ENCODE peak calls at places on chromosomes 7 and 10, in eight cellular contexts. E is Peyer's patch, C is aorta, K is H1, Z is heart left ventricle, J is body of pancreas, W is BE2C, P is adrenal gland. A is an unnamed sample. For H3K36me3 and H3K4me1, the result is how much of the 10 kb centered on the place peaks cover.

GRCh38 chr7:156943091-156944041 is 6.1 kb upstream of the NOM1 start:
- DNase-seq in K (no peak), C (no peak), E (no peak), W (no peak), P (no peak), Z (no peak), J (peak), A (no peak)

GRCh38 chr7:2628137-2628482 is 3.7 kb upstream of the TTYH3 start:
- DNase-seq in Z (no peak), P (no peak), C (no peak), K (no peak), E (no peak), W (no peak), J (no peak), A (no peak)

GRCh38 chr10:101495324-101495925 is 92.6 kb downstream of the POLL start:
- DNase-seq in K (no peak), J (no peak), P (no peak), Z (no peak), W (peak), E (no peak), C (no peak), A (no peak)

GRCh38 chr10:107490389-107490788 is 325.9 kb upstream of the SORCS1 start:
- DNase-seq in E (no peak), J (no peak), K (no peak), W (no peak), C (no peak), Z (no peak), P (no peak), A (no peak)

GRCh38 chr7:115297651-115298050 is 375.8 kb downstream of the MDFIC start:
- DNase-seq in W (peak), J (no peak), K (no peak), P (no peak), E (no peak), C (peak), Z (no peak), A (no peak)

GRCh38 chr7:113321201-113321600 is 202.8 kb upstream of the SMIM30 start:
- DNase-seq in K (no peak), J (no peak), P (no peak), E (no peak), C (no peak), Z (no peak), W (no peak), A (no peak)

GRCh38 chr7:152711444-152711944 is 35.6 kb upstream of the XRCC2 start:
- DNase-seq in E (no peak), C (no peak), J (no peak), Z (no peak), W (no peak), P (no peak), K (no peak), A (no peak)

GRCh38 chr10:89129850-89130396 is 77.2 kb downstream of the CH25H start:
- DNase-seq in C (no peak), E (no peak), Z (peak), J (no peak), P (peak), K (no peak), W (peak), A (no peak)

GRCh38 chr7:100675581-100676350 is 2.2 kb downstream of the GNB2 start:
- DNase-seq in E (peak), J (peak), Z (peak), K (no peak), P (peak), W (peak), C (peak), A (peak)

GRCh38 chr7:43116451-43116850 is 4.0 kb downstream of the HECW1 start:
- DNase-seq in P (no peak), C (no peak), J (no peak), K (no peak), W (no peak), E (no peak), Z (no peak), A (no peak)

GRCh38 chr7:21367081-21367480 is 60.8 kb upstream of the SP4 start:
- DNase-seq in C (no peak), E (no peak), J (no peak), W (no peak), K (no peak), P (no peak), Z (no peak), A (no peak)

GRCh38 chr7:30598121-30598876 is 3.6 kb downstream of the GARS1 start:
- DNase-seq in C (no peak), P (no peak), W (no peak), J (no peak), E (no peak), Z (no peak), K (no peak), A (no peak)

GRCh38 chr10:79139124-79139835 is 70.5 kb downstream of the ZMIZ1 start:
- DNase-seq in Z (peak), E (no peak), K (no peak), P (peak), J (no peak), C (peak), W (no peak), A (no peak)

GRCh38 chr10:73234695-73235094 is 12.4 kb downstream of the DNAJC9 start:
- DNase-seq in P (no peak), C (no peak), W (no peak), K (no peak), Z (no peak), J (no peak), E (no peak), A (no peak)

GRCh38 chr10:73238990-73239566 is 8.0 kb downstream of the DNAJC9 start:
- DNase-seq in Z (no peak), W (no peak), C (no peak), J (no peak), E (no peak), K (no peak), P (no peak), A (no peak)

GRCh38 chr10:73244866-73245477 is 2.1 kb downstream of the DNAJC9 start:
- DNase-seq in Z (no peak), P (no peak), W (no peak), K (no peak), J (no peak), E (no peak), C (no peak), A (no peak)

DNA sequence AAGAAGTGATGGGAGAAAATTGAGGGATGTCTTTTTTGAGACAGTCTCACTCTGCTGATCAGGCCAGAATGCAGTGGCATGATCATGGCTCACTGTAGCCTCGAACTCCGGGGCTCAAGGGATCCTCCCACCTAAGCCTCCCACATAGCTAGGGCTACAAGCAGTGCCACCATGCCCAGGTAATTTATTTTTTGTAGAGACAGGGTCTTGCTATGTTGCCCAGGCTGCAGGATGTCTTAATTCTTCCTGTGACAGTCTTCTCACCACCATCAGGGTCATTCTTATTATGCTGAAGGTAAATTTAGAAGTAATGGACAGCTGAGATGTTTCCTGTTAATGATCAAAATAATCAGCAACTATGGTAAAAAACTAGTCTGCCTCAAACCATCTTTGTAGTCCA is 7.1 kb downstream of the DNAJC9 start:
- DNase-seq in Z (no peak), W (no peak), C (no peak), K (no peak), P (no peak), E (no peak), J (no peak), A (no peak)
- H3K36me3 ChIP-seq in Z (half or more), W (under half), C (under half), K (half or more), P (half or more), E (under half), J (under half), A (under half)

GRCh38 chr10:69403519-69403918 is 13.2 kb downstream of the TACR2 start:
- DNase-seq in C (no peak), W (no peak), K (no peak), P (no peak), E (no peak), Z (no peak), J (no peak), A (no peak)

GRCh38 chr10:69404786-69405185 is 11.9 kb downstream of the TACR2 start:
- DNase-seq in P (no peak), J (no peak), W (no peak), C (no peak), E (no peak), K (no peak), Z (no peak), A (no peak)

GRCh38 chr10:69406816-69407580 is 9.7 kb downstream of the TACR2 start:
- DNase-seq in E (no peak), W (no peak), K (no peak), C (no peak), Z (no peak), J (no peak), P (no peak), A (no peak)

GRCh38 chr10:69406302-69406811 is 10.4 kb downstream of the TACR2 start:
- DNase-seq in P (peak), E (no peak), C (no peak), J (no peak), Z (peak), K (no peak), W (peak), A (no peak)

GRCh38 chr10:69405221-69405620 is 11.5 kb downstream of the TACR2 start:
- DNase-seq in E (no peak), J (no peak), K (no peak), P (no peak), W (no peak), C (no peak), Z (no peak), A (no peak)
- H3K4me1 ChIP-seq in E (under half), J (under half), K (under half), P (under half), W (under half), C (under half), Z (half or more), A (under half)

GRCh38 chr10:29479081-29479917 is 155.5 kb downstream of the SVIL start:
- DNase-seq in K (no peak), J (no peak), W (no peak), Z (no peak), E (no peak), C (no peak), P (no peak), A (no peak)

GRCh38 chr10:29481906-29482440 is 152.8 kb downstream of the SVIL start:
- DNase-seq in Z (no peak), J (no peak), W (no peak), E (no peak), P (peak), C (no peak), K (no peak), A (no peak)

GRCh38 chr10:29482591-29483421 is 152.0 kb downstream of the SVIL start:
- DNase-seq in E (no peak), W (no peak), P (peak), K (no peak), J (no peak), C (no peak), Z (no peak), A (no peak)

GRCh38 chr10:29480281-29480954 is 154.4 kb downstream of the SVIL start:
- DNase-seq in K (no peak), Z (no peak), P (no peak), E (no peak), J (no peak), C (no peak), W (no peak), A (no peak)
- H3K36me3 ChIP-seq in K (under half), Z (half or more), P (under half), E (under half), J (under half), C (under half), W (under half), A (under half)

GRCh38 chr10:77906863-77907861 is 19.4 kb downstream of the DLG5 start:
- DNase-seq in C (no peak), P (peak), J (no peak), Z (no peak), K (no peak), E (no peak), W (no peak), A (no peak)
- H3K4me1 ChIP-seq in C (under half), P (half or more), J (under half), Z (under half), K (under half), E (half or more), W (under half), A (under half)

GRCh38 chr7:74231232-74231590 is 21.4 kb downstream of the LAT2 start:
- DNase-seq in Z (no peak), P (no peak), K (no peak), W (no peak), C (no peak), J (no peak), E (peak), A (no peak)
- H3K36me3 ChIP-seq in Z (half or more), P (under half), K (under half), W (under half), C (under half), J (under half), E (under half), A (under half)

GRCh38 chr7:78850093-78850740 is 603.2 kb downstream of the MAGI2 start:
- DNase-seq in Z (no peak), P (no peak), E (no peak), C (no peak), K (no peak), W (no peak), J (no peak), A (no peak)
- H3K4me1 ChIP-seq in Z (under half), P (under half), E (under half), C (under half), K (under half), W (under half), J (under half), A (under half)

GRCh38 chr10:103086261-103086660 is 106.8 kb downstream of the NT5C2 start:
- DNase-seq in C (no peak), W (no peak), J (no peak), E (no peak), K (no peak), Z (no peak), P (no peak), A (no peak)
- H3K36me3 ChIP-seq in C (under half), W (under half), J (under half), E (under half), K (under half), Z (half or more), P (half or more), A (half or more)

A was measured in effector memory CD4-positive, alpha-beta T cell.